ENCODE peak calls at places on chromosomes 13 and 19, in nine cellular contexts. F, K, V, X, G, N, E, L and Z are unnamed samples.

GRCh38 chr19:7743425-7743841 is 3.9 kb downstream of the CD209 start:
- DNase-seq in F (no peak), K (no peak), V (no peak), X (no peak), G (no peak), N (no peak), E (no peak), L (no peak), Z (no peak)

GRCh38 chr13:46553521-46553885 is 533 bp downstream of the LRCH1 start:
- DNase-seq in F (peak; percentile 47), K (no peak), V (peak; percentile 84), X (no peak), G (peak; percentile 28), N (no peak), E (no peak), L (no peak), Z (peak; percentile 18)

GRCh38 chr13:22061371-22061805 is 390.5 kb downstream of the FGF9 start:
- DNase-seq in F (no peak), K (no peak), V (no peak), X (no peak), G (no peak), N (no peak), E (no peak), L (no peak), Z (no peak)

GRCh38 chr19:10192922-10193321 is 1.8 kb downstream of the DNMT1 start:
- DNase-seq in F (no peak), K (no peak), V (peak; percentile 8), X (no peak), G (no peak), N (no peak), E (no peak), L (no peak), Z (no peak)

GRCh38 chr13:27909378-27909777 is 10.4 kb upstream of the PDX1 start:
- DNase-seq in F (no peak), K (no peak), V (no peak), X (no peak), G (no peak), N (no peak), E (no peak), L (no peak), Z (no peak)

GRCh38 chr19:34345934-34346333 is 19.1 kb upstream of the GPI start:
- DNase-seq in F (peak; percentile 71), K (no peak), V (no peak), X (no peak), G (no peak), N (peak; percentile 64), E (peak; percentile 54), L (peak; percentile 84), Z (peak; percentile 86)

GRCh38 chr13:36526897-36527296 is 94.6 kb downstream of the CCNA1 start:
- DNase-seq in F (no peak), K (no peak), V (no peak), X (no peak), G (no peak), N (peak; percentile 60), E (no peak), L (no peak), Z (no peak)

GRCh38 chr13:28049215-28049614 is 51.2 kb downstream of the FLT3 start:
- DNase-seq in F (no peak), K (no peak), V (no peak), X (no peak), G (no peak), N (no peak), E (no peak), L (no peak), Z (no peak)

GRCh38 chr19:35436477-35437141 is 11.4 kb upstream of the FFAR2 start:
- DNase-seq in F (no peak), K (no peak), V (peak; percentile 66), X (no peak), G (no peak), N (no peak), E (no peak), L (peak; percentile 58), Z (peak; percentile 62)

GRCh38 chr13:107512551-107512950 is 702.8 kb downstream of the LIG4 start:
- DNase-seq in F (no peak), K (no peak), V (no peak), X (no peak), G (no peak), N (no peak), E (no peak), L (no peak), Z (no peak)

GRCh38 chr19:40356681-40357595 is 8.4 kb downstream of the PLD3 start:
- DNase-seq in F (no peak), K (no peak), V (no peak), X (no peak), G (no peak), N (no peak), E (no peak), L (no peak), Z (no peak)

GRCh38 chr19:38004505-38005223 is 97.7 kb downstream of the SIPA1L3 start:
- DNase-seq in F (peak; percentile 63), K (peak; percentile 77), V (peak; percentile 91), X (peak; percentile 96), G (peak; percentile 56), N (peak; percentile 85), E (peak; percentile 77), L (no peak), Z (peak; percentile 92)

GRCh38 chr13:43021926-43022670 is 1.3 kb upstream of the DNAJC15 start:
- DNase-seq in F (no peak), K (no peak), V (no peak), X (no peak), G (no peak), N (no peak), E (no peak), L (no peak), Z (no peak)

GRCh38 chr13:27054760-27055159 is 116.9 kb downstream of the USP12 start:
- DNase-seq in F (no peak), K (no peak), V (no peak), X (no peak), G (no peak), N (no peak), E (no peak), L (no peak), Z (no peak)

GRCh38 chr19:17576758-17577532 is 21.5 kb downstream of the COLGALT1 start:
- DNase-seq in F (peak; percentile 97), K (no peak), V (no peak), X (no peak), G (no peak), N (peak; percentile 54), E (no peak), L (peak; percentile 86), Z (peak; percentile 70)

GRCh38 chr13:93948523-93948922 is 531.0 kb downstream of the DCT start:
- DNase-seq in F (no peak), K (no peak), V (no peak), X (no peak), G (no peak), N (no peak), E (no peak), L (no peak), Z (no peak)
- TF ChIP-seq CTCF in F (no peak), K (no peak), V (no peak), X (no peak), G (no peak), N (no peak), E (no peak), L (no peak), Z (no peak)

GRCh38 chr19:49912965-49913685 is 15.9 kb upstream of the ATF5 start:
- DNase-seq in F (no peak), K (no peak), V (no peak), X (no peak), G (no peak), N (no peak), E (no peak), L (no peak), Z (no peak)
- TF ChIP-seq CTCF in F (no peak), K (no peak), V (no peak), X (no peak), G (no peak), N (no peak), E (no peak), L (no peak), Z (no peak)

GRCh38 chr13:40677064-40677463 is 10.6 kb upstream of the FOXO1 start:
- DNase-seq in F (no peak), K (no peak), V (no peak), X (no peak), G (no peak), N (no peak), E (no peak), L (no peak), Z (no peak)

GRCh38 chr13:40681341-40682051 is 15.1 kb upstream of the FOXO1 start:
- DNase-seq in F (no peak), K (no peak), V (no peak), X (peak; percentile 44), G (no peak), N (no peak), E (no peak), L (no peak), Z (peak; percentile 70)

GRCh38 chr13:40679586-40679985 is 13.1 kb upstream of the FOXO1 start:
- DNase-seq in F (no peak), K (no peak), V (no peak), X (no peak), G (no peak), N (no peak), E (no peak), L (no peak), Z (no peak)

GRCh38 chr13:40680659-40681323 is 14.3 kb upstream of the FOXO1 start:
- DNase-seq in F (no peak), K (no peak), V (no peak), X (no peak), G (no peak), N (no peak), E (no peak), L (no peak), Z (no peak)

GRCh38 chr13:40682449-40683240 is 16.2 kb upstream of the FOXO1 start:
- DNase-seq in F (no peak), K (no peak), V (no peak), X (peak; percentile 17), G (no peak), N (no peak), E (no peak), L (no peak), Z (no peak)
- TF ChIP-seq CTCF in F (peak; percentile 75), K (peak; percentile 55), V (peak; percentile 46), X (peak; percentile 54), G (peak; percentile 79), N (peak; percentile 42), E (peak; percentile 72), L (peak; percentile 63), Z (peak; percentile 28)

DNA sequence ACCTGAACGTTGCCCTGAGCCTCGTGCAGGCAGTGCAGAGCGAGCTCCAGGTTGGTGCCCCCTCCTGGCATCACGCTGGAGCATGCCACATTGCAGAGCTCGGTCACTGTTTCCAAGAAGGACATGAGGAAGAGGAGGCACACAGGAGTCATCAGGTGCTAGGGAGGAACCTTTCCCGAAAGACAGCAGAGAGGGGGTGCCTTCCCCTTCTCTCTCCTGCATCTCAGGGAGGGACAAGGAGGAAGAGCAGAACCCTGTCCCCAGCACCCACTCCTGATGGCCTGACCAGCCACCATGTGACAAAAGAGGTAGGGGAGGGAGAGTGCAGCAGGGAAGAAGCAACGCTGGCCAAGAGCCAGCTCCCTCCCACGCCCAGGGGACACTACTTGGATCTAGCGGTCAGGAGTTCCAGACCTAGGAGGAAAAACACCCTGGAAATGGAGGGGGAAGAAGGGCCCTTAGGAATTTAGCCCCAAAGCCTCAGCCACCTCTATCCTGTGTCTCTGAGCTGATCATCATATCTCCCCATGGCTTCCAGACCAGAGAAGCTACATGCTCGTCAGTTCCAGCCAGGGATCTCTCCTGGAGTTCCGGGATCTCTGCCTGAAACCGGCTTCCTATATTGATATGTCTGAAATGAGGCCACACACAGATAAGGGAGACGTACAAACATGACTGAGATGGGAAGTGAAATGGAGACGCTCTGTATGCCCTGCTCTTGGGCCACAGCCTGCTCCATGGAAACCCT is 17.0 kb upstream of the NAPA start:
- DNase-seq in F (no peak), K (no peak), V (no peak), X (no peak), G (no peak), N (no peak), E (no peak), L (no peak), Z (no peak)
- TF ChIP-seq CTCF in F (no peak), K (no peak), V (no peak), X (no peak), G (no peak), N (no peak), E (no peak), L (no peak), Z (no peak)